ENCODE peak calls at places on chromosomes 6 and 20, in nine cellular contexts. One of them, this sample, is unnamed.

GRCh38 chr6:15330174-15330934 is 84.5 kb downstream of the JARID2 start:
- DNase-seq in body of pancreas: no peak
- DNase-seq in IMR-90: peak; percentile 42
- DNase-seq in stomach: no peak
- DNase-seq in HCT116: no peak
- DNase-seq in prostate gland: no peak
- DNase-seq in A549: no peak
- DNase-seq in heart left ventricle: no peak
- DNase-seq in ovary: no peak
- DNase-seq in this sample: no peak

GRCh38 chr6:125356888-125357287 is 55.1 kb upstream of the HDDC2 start:
- DNase-seq in body of pancreas: no peak
- DNase-seq in IMR-90: no peak
- DNase-seq in stomach: no peak
- DNase-seq in HCT116: no peak
- DNase-seq in prostate gland: no peak
- DNase-seq in A549: no peak
- DNase-seq in heart left ventricle: no peak
- DNase-seq in ovary: no peak
- DNase-seq in this sample: no peak

GRCh38 chr20:58666702-58667101 is 15.6 kb downstream of the STX16 start:
- DNase-seq in body of pancreas: no peak
- DNase-seq in IMR-90: no peak
- DNase-seq in stomach: no peak
- DNase-seq in HCT116: no peak
- DNase-seq in prostate gland: no peak
- DNase-seq in A549: no peak
- DNase-seq in heart left ventricle: no peak
- DNase-seq in ovary: no peak
- DNase-seq in this sample: no peak

GRCh38 chr20:25237610-25238318 is 10.1 kb upstream of the PYGB start:
- DNase-seq in body of pancreas: no peak
- DNase-seq in IMR-90: peak; percentile 100
- DNase-seq in stomach: no peak
- DNase-seq in HCT116: peak; percentile 94
- DNase-seq in prostate gland: peak; percentile 78
- DNase-seq in A549: peak; percentile 99
- DNase-seq in heart left ventricle: peak; percentile 84
- DNase-seq in ovary: no peak
- DNase-seq in this sample: no peak

GRCh38 chr6:19759117-19759880 is 77.9 kb upstream of the ID4 start:
- DNase-seq in body of pancreas: no peak
- DNase-seq in IMR-90: peak; percentile 88
- DNase-seq in stomach: no peak
- DNase-seq in HCT116: no peak
- DNase-seq in prostate gland: no peak
- DNase-seq in A549: peak; percentile 11
- DNase-seq in heart left ventricle: no peak
- DNase-seq in ovary: no peak
- DNase-seq in this sample: no peak

GRCh38 chr20:33005132-33005566 is 916 bp upstream of the SUN5 start:
- DNase-seq in body of pancreas: no peak
- DNase-seq in IMR-90: peak; percentile 15
- DNase-seq in stomach: no peak
- DNase-seq in HCT116: peak; percentile 6
- DNase-seq in prostate gland: no peak
- DNase-seq in A549: peak; percentile 43
- DNase-seq in heart left ventricle: no peak
- DNase-seq in ovary: no peak
- DNase-seq in this sample: no peak

GRCh38 chr6:490251-491037 is 98.9 kb downstream of the IRF4 start:
- DNase-seq in body of pancreas: no peak
- DNase-seq in IMR-90: no peak
- DNase-seq in stomach: no peak
- DNase-seq in HCT116: no peak
- DNase-seq in prostate gland: no peak
- DNase-seq in A549: no peak
- DNase-seq in heart left ventricle: no peak
- DNase-seq in ovary: no peak
- DNase-seq in this sample: no peak

GRCh38 chr20:45545754-45546453 is 1.3 kb downstream of the EPPIN start:
- DNase-seq in body of pancreas: no peak
- DNase-seq in IMR-90: peak; percentile 37
- DNase-seq in stomach: no peak
- DNase-seq in HCT116: peak; percentile 21
- DNase-seq in prostate gland: no peak
- DNase-seq in A549: peak; percentile 26
- DNase-seq in heart left ventricle: no peak
- DNase-seq in ovary: no peak
- DNase-seq in this sample: no peak

GRCh38 chr6:110095101-110095500 is 84.4 kb downstream of the WASF1 start:
- DNase-seq in body of pancreas: no peak
- DNase-seq in IMR-90: no peak
- DNase-seq in stomach: no peak
- DNase-seq in HCT116: no peak
- DNase-seq in prostate gland: no peak
- DNase-seq in A549: no peak
- DNase-seq in heart left ventricle: no peak
- DNase-seq in ovary: no peak
- DNase-seq in this sample: no peak

GRCh38 chr6:117951783-117952182 is 44.7 kb downstream of the SLC35F1 start:
- DNase-seq in body of pancreas: no peak
- DNase-seq in IMR-90: no peak
- DNase-seq in stomach: no peak
- DNase-seq in HCT116: no peak
- DNase-seq in prostate gland: no peak
- DNase-seq in A549: no peak
- DNase-seq in heart left ventricle: no peak
- DNase-seq in ovary: no peak
- DNase-seq in this sample: no peak

GRCh38 chr20:47749367-47749766 is 35.9 kb downstream of the SULF2 start:
- DNase-seq in body of pancreas: no peak
- DNase-seq in IMR-90: no peak
- DNase-seq in stomach: no peak
- DNase-seq in HCT116: no peak
- DNase-seq in prostate gland: no peak
- DNase-seq in A549: no peak
- DNase-seq in heart left ventricle: peak; percentile 51
- DNase-seq in ovary: peak; percentile 46
- DNase-seq in this sample: peak; percentile 70

GRCh38 chr20:43043887-43044286 is 145.8 kb downstream of the PTPRT start:
- DNase-seq in body of pancreas: no peak
- DNase-seq in IMR-90: no peak
- DNase-seq in stomach: no peak
- DNase-seq in HCT116: no peak
- DNase-seq in prostate gland: no peak
- DNase-seq in A549: no peak
- DNase-seq in heart left ventricle: no peak
- DNase-seq in ovary: no peak
- DNase-seq in this sample: no peak

GRCh38 chr6:88494401-88495140 is 328.4 kb upstream of the CNR1 start:
- DNase-seq in body of pancreas: no peak
- DNase-seq in IMR-90: no peak
- DNase-seq in stomach: no peak
- DNase-seq in HCT116: no peak
- DNase-seq in prostate gland: no peak
- DNase-seq in A549: no peak
- DNase-seq in heart left ventricle: no peak
- DNase-seq in ovary: no peak
- DNase-seq in this sample: no peak

GRCh38 chr6:44278316-44278715 is 8.1 kb downstream of the TMEM151B start:
- DNase-seq in body of pancreas: no peak
- DNase-seq in IMR-90: no peak
- DNase-seq in stomach: no peak
- DNase-seq in HCT116: no peak
- DNase-seq in prostate gland: no peak
- DNase-seq in A549: no peak
- DNase-seq in heart left ventricle: no peak
- DNase-seq in ovary: no peak
- DNase-seq in this sample: no peak

GRCh38 chr6:1856381-1856780 is 246.7 kb downstream of the FOXC1 start:
- DNase-seq in body of pancreas: no peak
- DNase-seq in IMR-90: peak; percentile 75
- DNase-seq in stomach: no peak
- DNase-seq in HCT116: no peak
- DNase-seq in prostate gland: peak; percentile 45
- DNase-seq in A549: no peak
- DNase-seq in heart left ventricle: no peak
- DNase-seq in ovary: peak; percentile 16
- DNase-seq in this sample: peak; percentile 49

GRCh38 chr20:11807070-11807741 is 110.5 kb upstream of the BTBD3 start:
- DNase-seq in body of pancreas: no peak
- DNase-seq in IMR-90: peak; percentile 93
- DNase-seq in stomach: no peak
- DNase-seq in HCT116: no peak
- DNase-seq in prostate gland: no peak
- DNase-seq in A549: peak; percentile 30
- DNase-seq in heart left ventricle: no peak
- DNase-seq in ovary: no peak
- DNase-seq in this sample: no peak

GRCh38 chr20:10667077-10667401 is 6.8 kb downstream of the JAG1 start:
- DNase-seq in body of pancreas: no peak
- DNase-seq in IMR-90: no peak
- DNase-seq in stomach: no peak
- DNase-seq in HCT116: no peak
- DNase-seq in prostate gland: peak; percentile 74
- DNase-seq in A549: no peak
- DNase-seq in heart left ventricle: peak; percentile 64
- DNase-seq in ovary: no peak
- DNase-seq in this sample: no peak

GRCh38 chr6:82066196-82066595 is 181.3 kb downstream of the IBTK start:
- DNase-seq in body of pancreas: no peak
- DNase-seq in IMR-90: no peak
- DNase-seq in stomach: no peak
- DNase-seq in HCT116: no peak
- DNase-seq in prostate gland: no peak
- DNase-seq in A549: no peak
- DNase-seq in heart left ventricle: no peak
- DNase-seq in ovary: no peak
- DNase-seq in this sample: no peak

DNA sequence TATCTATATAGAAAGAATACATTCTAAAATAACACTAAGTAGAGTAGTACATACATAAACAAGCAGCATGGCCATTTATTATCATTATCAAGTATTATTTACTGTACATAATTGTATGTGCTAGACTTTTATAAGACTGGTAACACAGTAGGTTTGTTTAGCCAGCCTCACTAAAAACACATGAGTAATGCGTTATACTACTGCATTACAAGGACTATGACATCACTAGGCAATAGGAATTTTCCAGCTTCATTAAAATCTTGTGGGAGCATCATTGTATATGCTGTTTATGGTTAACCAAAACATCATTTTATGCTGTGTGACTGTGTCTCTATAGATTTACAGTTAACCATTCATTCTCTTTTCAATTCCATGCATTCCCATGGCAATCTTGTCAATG is 131.7 kb upstream of the HDGFL1 start:
- DNase-seq in body of pancreas: no peak
- DNase-seq in IMR-90: peak; percentile 67
- DNase-seq in stomach: no peak
- DNase-seq in HCT116: no peak
- DNase-seq in prostate gland: no peak
- DNase-seq in A549: no peak
- DNase-seq in heart left ventricle: no peak
- DNase-seq in ovary: no peak
- DNase-seq in this sample: no peak
- H3K4me1 ChIP-seq in body of pancreas: no peaks in the 10 kb centered on the region
- H3K4me1 ChIP-seq in IMR-90: no peaks in the 10 kb centered on the region
- H3K4me1 ChIP-seq in stomach: no peaks in the 10 kb centered on the region
- H3K4me1 ChIP-seq in HCT116: no peaks in the 10 kb centered on the region
- H3K4me1 ChIP-seq in prostate gland: no peaks in the 10 kb centered on the region
- H3K4me1 ChIP-seq in A549: no peaks in the 10 kb centered on the region
- H3K4me1 ChIP-seq in heart left ventricle: no peaks in the 10 kb centered on the region
- H3K4me1 ChIP-seq in ovary: no peaks in the 10 kb centered on the region
- H3K4me1 ChIP-seq in this sample: no peaks in the 10 kb centered on the region

GRCh38 chr6:154656660-154657059 is 76.6 kb upstream of the SCAF8 start:
- DNase-seq in body of pancreas: no peak
- DNase-seq in IMR-90: no peak
- DNase-seq in stomach: no peak
- DNase-seq in HCT116: no peak
- DNase-seq in prostate gland: no peak
- DNase-seq in A549: no peak
- DNase-seq in heart left ventricle: no peak
- DNase-seq in ovary: no peak
- DNase-seq in this sample: no peak

GRCh38 chr6:154661751-154662150 is 71.5 kb upstream of the SCAF8 start:
- DNase-seq in body of pancreas: no peak
- DNase-seq in IMR-90: no peak
- DNase-seq in stomach: no peak
- DNase-seq in HCT116: no peak
- DNase-seq in prostate gland: no peak
- DNase-seq in A549: no peak
- DNase-seq in heart left ventricle: no peak
- DNase-seq in ovary: no peak
- DNase-seq in this sample: no peak
- TF ChIP-seq POLR2A in body of pancreas: no peak
- TF ChIP-seq POLR2A in IMR-90: no peak
- TF ChIP-seq POLR2A in stomach: no peak
- TF ChIP-seq POLR2A in HCT116: no peak
- TF ChIP-seq POLR2A in prostate gland: no peak
- TF ChIP-seq POLR2A in A549: no peak
- TF ChIP-seq POLR2A in heart left ventricle: no peak
- TF ChIP-seq POLR2A in ovary: no peak
- TF ChIP-seq POLR2A in this sample: no peak

GRCh38 chr20:50527068-50527605 is 17.0 kb downstream of the PTPN1 start:
- DNase-seq in body of pancreas: no peak
- DNase-seq in IMR-90: peak; percentile 31
- DNase-seq in stomach: no peak
- DNase-seq in HCT116: no peak
- DNase-seq in prostate gland: no peak
- DNase-seq in A549: no peak
- DNase-seq in heart left ventricle: no peak
- DNase-seq in ovary: no peak
- DNase-seq in this sample: no peak
- H3K4me1 ChIP-seq in body of pancreas: peaks cover 16% of the 10 kb centered on the region
- H3K4me1 ChIP-seq in IMR-90: peaks cover 36% of the 10 kb centered on the region
- H3K4me1 ChIP-seq in stomach: peaks cover 33% of the 10 kb centered on the region
- H3K4me1 ChIP-seq in HCT116: peaks cover 23% of the 10 kb centered on the region
- H3K4me1 ChIP-seq in prostate gland: peaks cover 3% of the 10 kb centered on the region
- H3K4me1 ChIP-seq in A549: no peaks in the 10 kb centered on the region
- H3K4me1 ChIP-seq in heart left ventricle: peaks cover 46% of the 10 kb centered on the region
- H3K4me1 ChIP-seq in ovary: peaks cover 11% of the 10 kb centered on the region
- H3K4me1 ChIP-seq in this sample: peaks cover 13% of the 10 kb centered on the region

DNA sequence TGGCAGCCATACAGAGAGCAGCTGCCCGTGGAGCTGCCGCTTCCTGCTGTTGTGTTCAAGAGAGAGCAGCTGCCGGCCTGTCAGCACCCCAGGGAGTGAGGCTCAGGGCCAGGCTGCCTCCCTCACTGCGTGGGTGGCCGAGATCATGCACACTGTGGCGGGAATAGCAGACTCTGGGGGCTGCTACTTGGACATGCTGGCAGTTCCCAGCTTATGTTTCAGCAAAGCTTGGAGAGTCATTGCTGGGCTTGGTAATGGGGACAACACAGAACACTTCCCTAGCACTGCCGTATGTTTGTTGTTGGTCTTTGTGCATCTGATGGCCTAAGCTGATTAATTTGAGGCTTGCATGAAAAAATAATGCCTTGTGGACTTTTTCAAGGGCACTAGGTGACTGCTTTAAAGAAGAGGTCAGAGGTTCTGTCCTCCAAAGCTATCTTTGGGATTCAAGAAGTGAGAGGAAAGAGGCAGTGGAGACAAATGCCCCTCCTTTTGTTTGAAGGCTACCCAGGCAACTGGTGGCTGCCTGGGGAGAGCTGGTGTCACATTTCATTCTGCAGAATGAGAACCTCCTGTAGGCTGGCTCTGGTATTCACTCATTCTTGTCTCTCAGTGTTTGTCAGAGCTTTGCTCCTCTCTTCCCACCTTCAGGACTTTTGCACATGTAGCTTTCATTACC is 18.8 kb downstream of the MRAP2 start:
- DNase-seq in body of pancreas: peak; percentile 16
- DNase-seq in IMR-90: peak; percentile 50
- DNase-seq in stomach: no peak
- DNase-seq in HCT116: no peak
- DNase-seq in prostate gland: peak; percentile 11
- DNase-seq in A549: no peak
- DNase-seq in heart left ventricle: peak; percentile 82
- DNase-seq in ovary: peak; percentile 50
- DNase-seq in this sample: peak; percentile 83
- TF ChIP-seq POLR2A in body of pancreas: no peak
- TF ChIP-seq POLR2A in IMR-90: no peak
- TF ChIP-seq POLR2A in stomach: no peak
- TF ChIP-seq POLR2A in HCT116: no peak
- TF ChIP-seq POLR2A in prostate gland: no peak
- TF ChIP-seq POLR2A in A549: no peak
- TF ChIP-seq POLR2A in heart left ventricle: no peak
- TF ChIP-seq POLR2A in ovary: no peak
- TF ChIP-seq POLR2A in this sample: no peak

This sample was measured in testis.